ENCODE peak calls at places on chromosomes 16 and 17, in five cellular contexts. One of them, this sample, is unnamed.

GRCh38 chr17:49575524-49576120 is at the start of gene NXPH3:
- DNase-seq in activated CD4-positive, alpha-beta T cell treated with anti-CD3 and anti-CD28 coated beads, Interleukin-2, amount 50 U/mL, for 1 hour: peak
- DNase-seq in NCI-H1436: peak
- DNase-seq in fibroblast of gingiva: peak
- DNase-seq in NCI-H2107: peak
- DNase-seq in this sample: peak

GRCh38 chr16:86199182-86199581 is 300.2 kb downstream of the IRF8 start:
- DNase-seq in activated CD4-positive, alpha-beta T cell treated with anti-CD3 and anti-CD28 coated beads, Interleukin-2, amount 50 U/mL, for 1 hour: no peak
- DNase-seq in NCI-H1436: no peak
- DNase-seq in fibroblast of gingiva: no peak
- DNase-seq in NCI-H2107: no peak
- DNase-seq in this sample: no peak

GRCh38 chr17:48074322-48075054 is 26.3 kb downstream of the NFE2L1 start:
- DNase-seq in activated CD4-positive, alpha-beta T cell treated with anti-CD3 and anti-CD28 coated beads, Interleukin-2, amount 50 U/mL, for 1 hour: peak
- DNase-seq in NCI-H1436: peak
- DNase-seq in fibroblast of gingiva: peak
- DNase-seq in NCI-H2107: no peak
- DNase-seq in this sample: peak

GRCh38 chr16:89922477-89922883 is 662 bp upstream of the TUBB3 start:
- DNase-seq in activated CD4-positive, alpha-beta T cell treated with anti-CD3 and anti-CD28 coated beads, Interleukin-2, amount 50 U/mL, for 1 hour: peak
- DNase-seq in NCI-H1436: peak
- DNase-seq in fibroblast of gingiva: peak
- DNase-seq in NCI-H2107: no peak
- DNase-seq in this sample: peak

GRCh38 chr17:6147054-6147453 is 76.9 kb downstream of the WSCD1 start:
- DNase-seq in activated CD4-positive, alpha-beta T cell treated with anti-CD3 and anti-CD28 coated beads, Interleukin-2, amount 50 U/mL, for 1 hour: no peak
- DNase-seq in NCI-H1436: no peak
- DNase-seq in fibroblast of gingiva: no peak
- DNase-seq in NCI-H2107: no peak
- DNase-seq in this sample: no peak

GRCh38 chr17:81711814-81712467 is at the start of gene SLC25A10:
- DNase-seq in activated CD4-positive, alpha-beta T cell treated with anti-CD3 and anti-CD28 coated beads, Interleukin-2, amount 50 U/mL, for 1 hour: peak
- DNase-seq in NCI-H1436: peak
- DNase-seq in fibroblast of gingiva: peak
- DNase-seq in NCI-H2107: peak
- DNase-seq in this sample: peak

GRCh38 chr16:68508641-68509240 is 30.4 kb upstream of the ZFP90 start:
- DNase-seq in activated CD4-positive, alpha-beta T cell treated with anti-CD3 and anti-CD28 coated beads, Interleukin-2, amount 50 U/mL, for 1 hour: no peak
- DNase-seq in NCI-H1436: no peak
- DNase-seq in fibroblast of gingiva: no peak
- DNase-seq in NCI-H2107: no peak
- DNase-seq in this sample: no peak

GRCh38 chr16:19118938-19119431 is 5.2 kb downstream of the ITPRIPL2 start:
- DNase-seq in activated CD4-positive, alpha-beta T cell treated with anti-CD3 and anti-CD28 coated beads, Interleukin-2, amount 50 U/mL, for 1 hour: no peak
- DNase-seq in NCI-H1436: no peak
- DNase-seq in fibroblast of gingiva: peak
- DNase-seq in NCI-H2107: no peak
- DNase-seq in this sample: no peak

GRCh38 chr17:76899414-76899813 is 31.2 kb downstream of the MGAT5B start:
- DNase-seq in activated CD4-positive, alpha-beta T cell treated with anti-CD3 and anti-CD28 coated beads, Interleukin-2, amount 50 U/mL, for 1 hour: no peak
- DNase-seq in NCI-H1436: no peak
- DNase-seq in fibroblast of gingiva: no peak
- DNase-seq in NCI-H2107: no peak
- DNase-seq in this sample: no peak

GRCh38 chr17:27324940-27325339 is 31.0 kb downstream of the WSB1 start:
- DNase-seq in activated CD4-positive, alpha-beta T cell treated with anti-CD3 and anti-CD28 coated beads, Interleukin-2, amount 50 U/mL, for 1 hour: no peak
- DNase-seq in NCI-H1436: no peak
- DNase-seq in fibroblast of gingiva: no peak
- DNase-seq in NCI-H2107: no peak
- DNase-seq in this sample: no peak

GRCh38 chr16:57091990-57092785 is at the start of gene CPNE2:
- DNase-seq in activated CD4-positive, alpha-beta T cell treated with anti-CD3 and anti-CD28 coated beads, Interleukin-2, amount 50 U/mL, for 1 hour: no peak
- DNase-seq in NCI-H1436: peak
- DNase-seq in fibroblast of gingiva: peak
- DNase-seq in NCI-H2107: no peak
- DNase-seq in this sample: no peak

GRCh38 chr16:86293897-86294296 is 216.4 kb upstream of the FOXF1 start:
- DNase-seq in activated CD4-positive, alpha-beta T cell treated with anti-CD3 and anti-CD28 coated beads, Interleukin-2, amount 50 U/mL, for 1 hour: no peak
- DNase-seq in NCI-H1436: no peak
- DNase-seq in fibroblast of gingiva: no peak
- DNase-seq in NCI-H2107: no peak
- DNase-seq in this sample: no peak

GRCh38 chr17:7018331-7018964 is 4.4 kb upstream of the BCL6B start:
- DNase-seq in activated CD4-positive, alpha-beta T cell treated with anti-CD3 and anti-CD28 coated beads, Interleukin-2, amount 50 U/mL, for 1 hour: no peak
- DNase-seq in NCI-H1436: no peak
- DNase-seq in fibroblast of gingiva: no peak
- DNase-seq in NCI-H2107: no peak
- DNase-seq in this sample: no peak

GRCh38 chr16:10368984-10369551 is 16.8 kb upstream of the ATF7IP2 start:
- DNase-seq in activated CD4-positive, alpha-beta T cell treated with anti-CD3 and anti-CD28 coated beads, Interleukin-2, amount 50 U/mL, for 1 hour: no peak
- DNase-seq in NCI-H1436: no peak
- DNase-seq in fibroblast of gingiva: no peak
- DNase-seq in NCI-H2107: no peak
- DNase-seq in this sample: no peak

GRCh38 chr17:57870283-57870635 is 20.4 kb upstream of the MRPS23 start:
- DNase-seq in activated CD4-positive, alpha-beta T cell treated with anti-CD3 and anti-CD28 coated beads, Interleukin-2, amount 50 U/mL, for 1 hour: no peak
- DNase-seq in NCI-H1436: no peak
- DNase-seq in fibroblast of gingiva: no peak
- DNase-seq in NCI-H2107: no peak
- DNase-seq in this sample: no peak

GRCh38 chr16:25523183-25523582 is 168.6 kb upstream of the HS3ST4 start:
- DNase-seq in activated CD4-positive, alpha-beta T cell treated with anti-CD3 and anti-CD28 coated beads, Interleukin-2, amount 50 U/mL, for 1 hour: no peak
- DNase-seq in NCI-H1436: no peak
- DNase-seq in fibroblast of gingiva: no peak
- DNase-seq in NCI-H2107: no peak
- DNase-seq in this sample: peak

GRCh38 chr17:45936610-45937009 is 42.3 kb downstream of the MAPT start:
- DNase-seq in activated CD4-positive, alpha-beta T cell treated with anti-CD3 and anti-CD28 coated beads, Interleukin-2, amount 50 U/mL, for 1 hour: no peak
- DNase-seq in NCI-H1436: peak
- DNase-seq in fibroblast of gingiva: no peak
- DNase-seq in NCI-H2107: peak
- DNase-seq in this sample: no peak

GRCh38 chr16:77540656-77541055 is 105.8 kb upstream of the ADAMTS18 start:
- DNase-seq in activated CD4-positive, alpha-beta T cell treated with anti-CD3 and anti-CD28 coated beads, Interleukin-2, amount 50 U/mL, for 1 hour: no peak
- DNase-seq in NCI-H1436: no peak
- DNase-seq in fibroblast of gingiva: peak
- DNase-seq in NCI-H2107: peak
- DNase-seq in this sample: no peak

GRCh38 chr16:23342083-23342640 is 40.1 kb downstream of the SCNN1B start:
- DNase-seq in activated CD4-positive, alpha-beta T cell treated with anti-CD3 and anti-CD28 coated beads, Interleukin-2, amount 50 U/mL, for 1 hour: no peak
- DNase-seq in NCI-H1436: no peak
- DNase-seq in fibroblast of gingiva: no peak
- DNase-seq in NCI-H2107: no peak
- DNase-seq in this sample: no peak

GRCh38 chr17:79521225-79521624 is 89.6 kb downstream of the RBFOX3 start:
- DNase-seq in activated CD4-positive, alpha-beta T cell treated with anti-CD3 and anti-CD28 coated beads, Interleukin-2, amount 50 U/mL, for 1 hour: no peak
- DNase-seq in NCI-H1436: no peak
- DNase-seq in fibroblast of gingiva: no peak
- DNase-seq in NCI-H2107: no peak
- DNase-seq in this sample: no peak

GRCh38 chr16:71894229-71894920 is 956 bp upstream of the IST1 start:
- DNase-seq in activated CD4-positive, alpha-beta T cell treated with anti-CD3 and anti-CD28 coated beads, Interleukin-2, amount 50 U/mL, for 1 hour: peak
- DNase-seq in NCI-H1436: peak
- DNase-seq in fibroblast of gingiva: peak
- DNase-seq in NCI-H2107: peak
- DNase-seq in this sample: peak

GRCh38 chr16:83744521-83744981 is 63.2 kb upstream of the HSBP1 start:
- DNase-seq in activated CD4-positive, alpha-beta T cell treated with anti-CD3 and anti-CD28 coated beads, Interleukin-2, amount 50 U/mL, for 1 hour: no peak
- DNase-seq in NCI-H1436: no peak
- DNase-seq in fibroblast of gingiva: no peak
- DNase-seq in NCI-H2107: no peak
- DNase-seq in this sample: peak

GRCh38 chr17:43530303-43531081 is 15.6 kb downstream of the ETV4 start:
- DNase-seq in activated CD4-positive, alpha-beta T cell treated with anti-CD3 and anti-CD28 coated beads, Interleukin-2, amount 50 U/mL, for 1 hour: no peak
- DNase-seq in NCI-H1436: peak
- DNase-seq in fibroblast of gingiva: peak
- DNase-seq in NCI-H2107: peak
- DNase-seq in this sample: peak

GRCh38 chr16:14566599-14566998 is 63.5 kb downstream of the PARN start:
- DNase-seq in activated CD4-positive, alpha-beta T cell treated with anti-CD3 and anti-CD28 coated beads, Interleukin-2, amount 50 U/mL, for 1 hour: no peak
- DNase-seq in NCI-H1436: no peak
- DNase-seq in fibroblast of gingiva: no peak
- DNase-seq in NCI-H2107: no peak
- DNase-seq in this sample: no peak

GRCh38 chr17:46962374-46962790 is 16.7 kb downstream of the RPRML start:
- DNase-seq in activated CD4-positive, alpha-beta T cell treated with anti-CD3 and anti-CD28 coated beads, Interleukin-2, amount 50 U/mL, for 1 hour: no peak
- DNase-seq in NCI-H1436: no peak
- DNase-seq in fibroblast of gingiva: peak
- DNase-seq in NCI-H2107: no peak
- DNase-seq in this sample: no peak

GRCh38 chr17:71004413-71004812 is 835.1 kb downstream of the KCNJ2 start:
- DNase-seq in activated CD4-positive, alpha-beta T cell treated with anti-CD3 and anti-CD28 coated beads, Interleukin-2, amount 50 U/mL, for 1 hour: no peak
- DNase-seq in NCI-H1436: no peak
- DNase-seq in fibroblast of gingiva: no peak
- DNase-seq in NCI-H2107: no peak
- DNase-seq in this sample: no peak

GRCh38 chr16:88062341-88062861 is 111.2 kb downstream of the BANP start:
- DNase-seq in activated CD4-positive, alpha-beta T cell treated with anti-CD3 and anti-CD28 coated beads, Interleukin-2, amount 50 U/mL, for 1 hour: no peak
- DNase-seq in NCI-H1436: no peak
- DNase-seq in fibroblast of gingiva: peak
- DNase-seq in NCI-H2107: no peak
- DNase-seq in this sample: peak